ENCODE peak calls at places on chromosomes 3 and 15, in seven cellular contexts. One of them, this sample, is unnamed. For H3K4me1, the result is how much of the 10 kb centered on the place peaks cover.

GRCh38 chr3:127637546-127637945 is 8.6 kb downstream of the PODXL2 start:
- DNase-seq in cardiac muscle cell: no peak
- DNase-seq in A549: no peak
- DNase-seq in HepG2: no peak
- DNase-seq in astrocyte: no peak
- DNase-seq in Panc1: no peak
- DNase-seq in aorta: peak
- DNase-seq in this sample: no peak

GRCh38 chr15:74374648-74375302 is 7.3 kb upstream of the CYP11A1 start:
- DNase-seq in cardiac muscle cell: no peak
- DNase-seq in A549: no peak
- DNase-seq in HepG2: no peak
- DNase-seq in astrocyte: no peak
- DNase-seq in Panc1: no peak
- DNase-seq in aorta: no peak
- DNase-seq in this sample: no peak

GRCh38 chr15:100114100-100114499 is 227.7 kb downstream of the ADAMTS17 start:
- DNase-seq in cardiac muscle cell: peak
- DNase-seq in A549: no peak
- DNase-seq in HepG2: no peak
- DNase-seq in astrocyte: peak
- DNase-seq in Panc1: no peak
- DNase-seq in aorta: peak
- DNase-seq in this sample: peak

GRCh38 chr3:99620976-99621375 is 17.4 kb upstream of the COL8A1 start:
- DNase-seq in cardiac muscle cell: no peak
- DNase-seq in A549: no peak
- DNase-seq in HepG2: no peak
- DNase-seq in astrocyte: no peak
- DNase-seq in Panc1: no peak
- DNase-seq in aorta: no peak
- DNase-seq in this sample: no peak

GRCh38 chr3:156321934-156322333 is 201.6 kb downstream of the KCNAB1 start:
- DNase-seq in cardiac muscle cell: no peak
- DNase-seq in A549: no peak
- DNase-seq in HepG2: no peak
- DNase-seq in astrocyte: no peak
- DNase-seq in Panc1: no peak
- DNase-seq in aorta: no peak
- DNase-seq in this sample: no peak

GRCh38 chr3:72316501-72317279 is 531.6 kb downstream of the SHQ1 start:
- DNase-seq in cardiac muscle cell: no peak
- DNase-seq in A549: no peak
- DNase-seq in HepG2: no peak
- DNase-seq in astrocyte: no peak
- DNase-seq in Panc1: no peak
- DNase-seq in aorta: no peak
- DNase-seq in this sample: no peak

GRCh38 chr3:33273628-33274027 is 3.6 kb upstream of the FBXL2 start:
- DNase-seq in cardiac muscle cell: no peak
- DNase-seq in A549: no peak
- DNase-seq in HepG2: no peak
- DNase-seq in astrocyte: no peak
- DNase-seq in Panc1: no peak
- DNase-seq in aorta: no peak
- DNase-seq in this sample: no peak

GRCh38 chr3:190644766-190645165 is 130.9 kb downstream of the IL1RAP start:
- DNase-seq in cardiac muscle cell: no peak
- DNase-seq in A549: no peak
- DNase-seq in HepG2: no peak
- DNase-seq in astrocyte: peak
- DNase-seq in Panc1: no peak
- DNase-seq in aorta: no peak
- DNase-seq in this sample: no peak

GRCh38 chr3:72169120-72169519 is 384.2 kb upstream of the PROK2 start:
- DNase-seq in cardiac muscle cell: no peak
- DNase-seq in A549: no peak
- DNase-seq in HepG2: no peak
- DNase-seq in astrocyte: no peak
- DNase-seq in Panc1: no peak
- DNase-seq in aorta: no peak
- DNase-seq in this sample: no peak

GRCh38 chr15:50558012-50558411 is 11.5 kb upstream of the USP50 start:
- DNase-seq in cardiac muscle cell: no peak
- DNase-seq in A549: no peak
- DNase-seq in HepG2: no peak
- DNase-seq in astrocyte: no peak
- DNase-seq in Panc1: no peak
- DNase-seq in aorta: no peak
- DNase-seq in this sample: no peak

GRCh38 chr15:59221479-59221878 is 14.8 kb downstream of the LDHAL6B start:
- DNase-seq in cardiac muscle cell: no peak
- DNase-seq in A549: no peak
- DNase-seq in HepG2: no peak
- DNase-seq in astrocyte: no peak
- DNase-seq in Panc1: no peak
- DNase-seq in aorta: no peak
- DNase-seq in this sample: no peak

GRCh38 chr15:81909229-81910087 is 136.4 kb downstream of the MEX3B start:
- DNase-seq in cardiac muscle cell: no peak
- DNase-seq in A549: no peak
- DNase-seq in HepG2: no peak
- DNase-seq in astrocyte: no peak
- DNase-seq in Panc1: no peak
- DNase-seq in aorta: no peak
- DNase-seq in this sample: no peak

GRCh38 chr3:122025296-122025695 is 3.2 kb upstream of the ILDR1 start:
- DNase-seq in cardiac muscle cell: no peak
- DNase-seq in A549: no peak
- DNase-seq in HepG2: no peak
- DNase-seq in astrocyte: no peak
- DNase-seq in Panc1: no peak
- DNase-seq in aorta: no peak
- DNase-seq in this sample: no peak

GRCh38 chr15:92930776-92931175 is 30.7 kb downstream of the CHD2 start:
- DNase-seq in cardiac muscle cell: peak
- DNase-seq in A549: no peak
- DNase-seq in HepG2: no peak
- DNase-seq in astrocyte: peak
- DNase-seq in Panc1: no peak
- DNase-seq in aorta: no peak
- DNase-seq in this sample: no peak

GRCh38 chr15:59649603-59650002 is 7.7 kb downstream of the GTF2A2 start:
- DNase-seq in cardiac muscle cell: no peak
- DNase-seq in A549: no peak
- DNase-seq in HepG2: no peak
- DNase-seq in astrocyte: no peak
- DNase-seq in Panc1: no peak
- DNase-seq in aorta: no peak
- DNase-seq in this sample: no peak

GRCh38 chr3:197224034-197224444 is 74.4 kb downstream of the DLG1 start:
- DNase-seq in cardiac muscle cell: peak
- DNase-seq in A549: peak
- DNase-seq in HepG2: peak
- DNase-seq in astrocyte: peak
- DNase-seq in Panc1: peak
- DNase-seq in aorta: no peak
- DNase-seq in this sample: no peak

GRCh38 chr3:12588674-12589054 is 31.8 kb downstream of the MKRN2 start:
- DNase-seq in cardiac muscle cell: no peak
- DNase-seq in A549: no peak
- DNase-seq in HepG2: no peak
- DNase-seq in astrocyte: no peak
- DNase-seq in Panc1: no peak
- DNase-seq in aorta: no peak
- DNase-seq in this sample: no peak

GRCh38 chr15:68228971-68229385 is 550 bp downstream of the CLN6 start:
- DNase-seq in cardiac muscle cell: no peak
- DNase-seq in A549: no peak
- DNase-seq in HepG2: no peak
- DNase-seq in astrocyte: no peak
- DNase-seq in Panc1: no peak
- DNase-seq in aorta: no peak
- DNase-seq in this sample: no peak

GRCh38 chr3:56923546-56924224 is 121.9 kb upstream of the ARHGEF3 start:
- DNase-seq in cardiac muscle cell: no peak
- DNase-seq in A549: no peak
- DNase-seq in HepG2: no peak
- DNase-seq in astrocyte: no peak
- DNase-seq in Panc1: no peak
- DNase-seq in aorta: no peak
- DNase-seq in this sample: no peak

GRCh38 chr3:178392553-178392952 is 143.7 kb upstream of the KCNMB2 start:
- DNase-seq in cardiac muscle cell: no peak
- DNase-seq in A549: no peak
- DNase-seq in HepG2: no peak
- DNase-seq in astrocyte: peak
- DNase-seq in Panc1: no peak
- DNase-seq in aorta: no peak
- DNase-seq in this sample: no peak

GRCh38 chr3:43754316-43754715 is 63.6 kb downstream of the ABHD5 start:
- DNase-seq in cardiac muscle cell: no peak
- DNase-seq in A549: no peak
- DNase-seq in HepG2: no peak
- DNase-seq in astrocyte: peak
- DNase-seq in Panc1: no peak
- DNase-seq in aorta: no peak
- DNase-seq in this sample: no peak

GRCh38 chr3:122077293-122078234 is 22.4 kb downstream of the CD86 start:
- DNase-seq in cardiac muscle cell: no peak
- DNase-seq in A549: no peak
- DNase-seq in HepG2: no peak
- DNase-seq in astrocyte: no peak
- DNase-seq in Panc1: no peak
- DNase-seq in aorta: no peak
- DNase-seq in this sample: no peak

GRCh38 chr3:55305714-55306485 is 181.2 kb downstream of the WNT5A start:
- DNase-seq in cardiac muscle cell: no peak
- DNase-seq in A549: no peak
- DNase-seq in HepG2: no peak
- DNase-seq in astrocyte: no peak
- DNase-seq in Panc1: no peak
- DNase-seq in aorta: no peak
- DNase-seq in this sample: no peak

GRCh38 chr3:55309336-55309735 is 177.8 kb downstream of the WNT5A start:
- DNase-seq in cardiac muscle cell: no peak
- DNase-seq in A549: no peak
- DNase-seq in HepG2: no peak
- DNase-seq in astrocyte: peak
- DNase-seq in Panc1: no peak
- DNase-seq in aorta: no peak
- DNase-seq in this sample: no peak

GRCh38 chr3:55307622-55308021 is 179.5 kb downstream of the WNT5A start:
- DNase-seq in cardiac muscle cell: no peak
- DNase-seq in A549: no peak
- DNase-seq in HepG2: no peak
- DNase-seq in astrocyte: no peak
- DNase-seq in Panc1: no peak
- DNase-seq in aorta: no peak
- DNase-seq in this sample: no peak
- H3K27ac ChIP-seq in cardiac muscle cell: no peak
- H3K27ac ChIP-seq in A549: no peak
- H3K27ac ChIP-seq in HepG2: no peak
- H3K27ac ChIP-seq in astrocyte: no peak
- H3K27ac ChIP-seq in Panc1: no peak
- H3K27ac ChIP-seq in aorta: no peak
- H3K27ac ChIP-seq in this sample: no peak

DNA sequence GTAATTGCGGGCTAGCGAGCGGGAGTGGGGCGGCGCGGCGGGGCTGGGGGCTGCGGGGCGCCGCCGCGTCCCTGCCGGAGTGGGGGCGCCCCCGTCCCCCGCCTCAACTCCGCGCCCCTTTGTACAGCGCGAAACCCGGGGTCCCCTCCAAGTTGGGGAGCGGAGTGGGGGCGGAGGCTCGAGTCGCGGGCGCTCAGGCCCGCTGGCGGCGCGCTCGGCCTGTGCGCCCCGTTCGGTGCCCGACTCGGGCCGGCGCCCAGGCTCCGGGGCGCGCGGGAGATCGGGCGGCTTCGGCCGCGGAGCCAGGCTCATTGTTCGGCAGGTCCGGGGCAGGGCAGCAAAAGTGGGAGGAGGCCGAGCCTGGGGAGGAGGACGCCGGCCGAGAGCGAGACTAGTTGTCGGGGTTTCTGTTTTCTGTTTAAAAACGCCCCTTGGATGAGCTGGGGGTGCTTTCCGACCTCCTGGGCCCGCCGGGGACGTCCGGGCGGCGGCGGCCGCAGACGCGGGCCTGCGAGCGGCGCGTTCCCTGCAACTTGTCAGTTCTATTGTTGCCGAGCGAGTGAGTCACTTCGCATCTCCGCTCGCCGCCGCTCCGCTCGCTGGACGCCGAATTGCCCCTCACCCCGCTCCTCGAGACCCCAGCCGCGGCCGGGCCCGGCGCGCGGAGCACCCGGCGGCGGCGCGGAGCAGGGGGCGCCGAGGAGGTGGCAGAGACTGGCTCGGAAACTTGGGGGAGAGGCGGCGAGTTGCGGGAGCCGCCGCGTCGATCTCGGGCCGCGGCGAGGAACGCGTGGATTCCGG is 663 bp downstream of the TCF12 start:
- DNase-seq in cardiac muscle cell: peak
- DNase-seq in A549: peak
- DNase-seq in HepG2: peak
- DNase-seq in astrocyte: peak
- DNase-seq in Panc1: no peak
- DNase-seq in aorta: peak
- DNase-seq in this sample: peak
- H3K4me3 ChIP-seq in cardiac muscle cell: peak
- H3K4me3 ChIP-seq in A549: peak
- H3K4me3 ChIP-seq in HepG2: peak
- H3K4me3 ChIP-seq in astrocyte: peak
- H3K4me3 ChIP-seq in Panc1: peak
- H3K4me3 ChIP-seq in aorta: peak
- H3K4me3 ChIP-seq in this sample: peak

GRCh38 chr15:90035095-90035834 is 34.1 kb downstream of the ZNF710 start:
- DNase-seq in cardiac muscle cell: no peak
- DNase-seq in A549: peak
- DNase-seq in HepG2: peak
- DNase-seq in astrocyte: peak
- DNase-seq in Panc1: no peak
- DNase-seq in aorta: no peak
- DNase-seq in this sample: peak
- H3K4me1 ChIP-seq in cardiac muscle cell: under half
- H3K4me1 ChIP-seq in A549: under half
- H3K4me1 ChIP-seq in HepG2: half or more
- H3K4me1 ChIP-seq in astrocyte: under half
- H3K4me1 ChIP-seq in Panc1: under half
- H3K4me1 ChIP-seq in aorta: under half
- H3K4me1 ChIP-seq in this sample: under half

DNA sequence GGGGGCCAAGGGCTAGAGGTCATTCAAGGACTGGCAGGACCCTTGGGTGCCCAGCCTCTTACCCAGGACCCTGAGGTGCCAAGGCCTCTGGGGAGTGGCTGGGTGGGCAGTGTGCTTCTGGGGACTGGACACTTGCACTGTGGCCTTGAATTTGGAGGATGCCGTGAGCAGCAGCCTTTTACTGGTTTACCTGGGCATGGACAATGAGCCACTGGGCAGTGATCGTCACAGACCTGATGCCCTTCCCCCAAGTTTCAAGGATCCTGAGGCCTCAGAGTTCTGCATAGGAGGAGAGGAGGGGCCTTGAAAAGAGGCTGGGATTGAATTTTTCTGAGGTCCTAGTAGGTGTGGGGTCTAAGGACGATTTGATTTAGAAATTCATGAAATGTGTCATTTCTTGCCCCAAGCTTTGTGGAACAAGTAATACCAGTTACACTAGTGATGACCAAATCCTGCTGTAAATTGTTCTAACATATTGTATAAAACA is 146.1 kb upstream of the TPM1 start:
- DNase-seq in cardiac muscle cell: no peak
- DNase-seq in A549: peak
- DNase-seq in HepG2: peak
- DNase-seq in astrocyte: no peak
- DNase-seq in Panc1: no peak
- DNase-seq in aorta: no peak
- DNase-seq in this sample: peak
- H3K27ac ChIP-seq in cardiac muscle cell: peak
- H3K27ac ChIP-seq in A549: peak
- H3K27ac ChIP-seq in HepG2: peak
- H3K27ac ChIP-seq in astrocyte: peak
- H3K27ac ChIP-seq in Panc1: peak
- H3K27ac ChIP-seq in aorta: peak
- H3K27ac ChIP-seq in this sample: peak